ENCODE peak calls at places on chromosomes 4 and X, in four cellular contexts. One of them, this sample, is unnamed. For H3K27me3 and H3K9me3, the result is how much of the 10 kb centered on the place peaks cover.

GRCh38 chr4:11511321-11511720 is 82.6 kb upstream of the HS3ST1 start:
- DNase-seq in IMR-90: no peak
- DNase-seq in BE2C: no peak
- DNase-seq in CD8-positive, alpha-beta memory T cell: no peak
- DNase-seq in this sample: no peak

GRCh38 chr4:1819816-1820215 is 26.7 kb downstream of the FGFR3 start:
- DNase-seq in IMR-90: no peak
- DNase-seq in BE2C: no peak
- DNase-seq in CD8-positive, alpha-beta memory T cell: no peak
- DNase-seq in this sample: no peak

GRCh38 chr4:55635760-55636621 is at the start of gene NMU:
- DNase-seq in IMR-90: no peak
- DNase-seq in BE2C: peak
- DNase-seq in CD8-positive, alpha-beta memory T cell: peak
- DNase-seq in this sample: peak

GRCh38 chr4:170122252-170122651 is 32.5 kb upstream of the AADAT start:
- DNase-seq in IMR-90: no peak
- DNase-seq in BE2C: no peak
- DNase-seq in CD8-positive, alpha-beta memory T cell: no peak
- DNase-seq in this sample: no peak

GRCh38 chrX:19127649-19128168 is 5.4 kb upstream of the ADGRG2 start:
- DNase-seq in IMR-90: no peak
- DNase-seq in BE2C: no peak
- DNase-seq in CD8-positive, alpha-beta memory T cell: no peak
- DNase-seq in this sample: no peak

GRCh38 chrX:119870626-119871131 is 854 bp downstream of the RNF113A start:
- DNase-seq in IMR-90: peak
- DNase-seq in BE2C: peak
- DNase-seq in CD8-positive, alpha-beta memory T cell: peak
- DNase-seq in this sample: no peak

GRCh38 chr4:70932984-70933383 is 30.8 kb downstream of the MOB1B start:
- DNase-seq in IMR-90: no peak
- DNase-seq in BE2C: no peak
- DNase-seq in CD8-positive, alpha-beta memory T cell: no peak
- DNase-seq in this sample: no peak

GRCh38 chr4:123120473-123120872 is 198.1 kb upstream of the NUDT6 start:
- DNase-seq in IMR-90: peak
- DNase-seq in BE2C: no peak
- DNase-seq in CD8-positive, alpha-beta memory T cell: no peak
- DNase-seq in this sample: no peak

GRCh38 chr4:2251795-2252529 is 9.9 kb downstream of the MXD4 start:
- DNase-seq in IMR-90: no peak
- DNase-seq in BE2C: peak
- DNase-seq in CD8-positive, alpha-beta memory T cell: no peak
- DNase-seq in this sample: no peak

GRCh38 chr4:111136438-111136837 is 513.6 kb upstream of the PITX2 start:
- DNase-seq in IMR-90: peak
- DNase-seq in BE2C: peak
- DNase-seq in CD8-positive, alpha-beta memory T cell: no peak
- DNase-seq in this sample: no peak

GRCh38 chr4:82739292-82740190 is 59.1 kb downstream of the SCD5 start:
- DNase-seq in IMR-90: peak
- DNase-seq in BE2C: peak
- DNase-seq in CD8-positive, alpha-beta memory T cell: peak
- DNase-seq in this sample: peak

GRCh38 chr4:21948347-21949072 is at the start of gene KCNIP4:
- DNase-seq in IMR-90: no peak
- DNase-seq in BE2C: peak
- DNase-seq in CD8-positive, alpha-beta memory T cell: no peak
- DNase-seq in this sample: no peak
- H3K4me3 ChIP-seq in IMR-90: peak
- H3K4me3 ChIP-seq in BE2C: peak
- H3K4me3 ChIP-seq in CD8-positive, alpha-beta memory T cell: no peak
- H3K4me3 ChIP-seq in this sample: no peak

DNA sequence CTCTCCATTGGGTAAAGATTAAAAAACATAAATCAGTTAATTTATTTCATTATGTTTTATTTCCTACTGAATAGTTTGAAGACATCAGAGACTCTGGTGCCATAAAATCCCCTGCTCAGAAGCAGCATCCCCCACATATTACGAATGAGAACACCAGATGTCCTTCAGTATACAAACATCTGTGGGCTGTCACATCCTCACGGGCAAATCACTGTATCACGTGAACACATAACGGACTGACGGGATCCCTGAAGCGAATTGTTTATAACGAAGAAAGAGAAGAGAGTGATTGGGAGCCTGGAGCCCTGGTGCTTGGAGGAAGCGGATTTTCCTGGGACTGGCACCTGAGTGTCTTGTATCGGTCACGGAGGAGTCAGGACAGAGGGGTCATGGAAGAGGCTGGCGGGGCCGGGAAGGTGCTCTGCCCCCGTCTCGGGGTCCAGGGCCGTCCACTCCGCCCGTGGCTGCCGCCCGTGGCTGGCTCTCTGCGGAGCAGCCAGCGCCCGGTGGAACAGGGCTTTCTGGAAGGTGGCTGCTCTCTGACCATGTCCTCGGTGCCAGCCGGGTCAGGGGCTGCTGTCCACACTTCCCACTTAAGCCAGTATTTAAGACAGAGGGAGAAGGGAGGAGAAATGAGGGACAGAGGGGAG is 452.7 kb upstream of the FAT1 start:
- DNase-seq in IMR-90: peak
- DNase-seq in BE2C: peak
- DNase-seq in CD8-positive, alpha-beta memory T cell: no peak
- DNase-seq in this sample: no peak
- H3K27me3 ChIP-seq in IMR-90: under half
- H3K27me3 ChIP-seq in BE2C: under half
- H3K27me3 ChIP-seq in CD8-positive, alpha-beta memory T cell: under half
- H3K27me3 ChIP-seq in this sample: under half

GRCh38 chr4:183797445-183798248 is 107.5 kb upstream of the STOX2 start:
- DNase-seq in IMR-90: no peak
- DNase-seq in BE2C: peak
- DNase-seq in CD8-positive, alpha-beta memory T cell: no peak
- DNase-seq in this sample: no peak
- H3K9me3 ChIP-seq in IMR-90: under half
- H3K9me3 ChIP-seq in BE2C: under half
- H3K9me3 ChIP-seq in CD8-positive, alpha-beta memory T cell: under half
- H3K9me3 ChIP-seq in this sample: under half

GRCh38 chr4:165779950-165780670 is 92.9 kb upstream of the TLL1 start:
- DNase-seq in IMR-90: no peak
- DNase-seq in BE2C: no peak
- DNase-seq in CD8-positive, alpha-beta memory T cell: no peak
- DNase-seq in this sample: no peak

GRCh38 chr4:165780735-165781134 is 92.3 kb upstream of the TLL1 start:
- DNase-seq in IMR-90: no peak
- DNase-seq in BE2C: no peak
- DNase-seq in CD8-positive, alpha-beta memory T cell: no peak
- DNase-seq in this sample: no peak

GRCh38 chr4:165784672-165785071 is 88.4 kb upstream of the TLL1 start:
- DNase-seq in IMR-90: no peak
- DNase-seq in BE2C: no peak
- DNase-seq in CD8-positive, alpha-beta memory T cell: no peak
- DNase-seq in this sample: no peak

GRCh38 chr4:165785337-165785736 is 87.7 kb upstream of the TLL1 start:
- DNase-seq in IMR-90: no peak
- DNase-seq in BE2C: no peak
- DNase-seq in CD8-positive, alpha-beta memory T cell: no peak
- DNase-seq in this sample: no peak

DNA sequence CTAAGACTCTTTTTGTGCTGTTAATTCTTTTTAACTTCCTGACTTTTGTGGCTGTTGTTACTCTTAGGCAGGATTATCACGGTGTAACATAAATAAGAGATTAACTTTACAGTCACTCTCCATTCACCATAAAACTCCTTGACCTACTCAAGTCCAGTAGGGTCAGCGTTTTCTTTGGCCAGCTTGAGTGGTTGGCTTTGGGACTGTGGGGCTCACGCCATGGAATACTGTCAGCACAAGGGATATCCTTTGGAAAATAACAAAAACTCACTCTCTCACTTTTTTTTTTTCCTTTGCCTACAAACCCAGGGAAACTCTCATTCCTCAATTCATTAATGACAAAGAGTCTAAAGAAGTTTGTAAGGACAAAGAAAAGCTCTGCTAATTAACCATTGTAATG is 89.4 kb upstream of the TLL1 start:
- DNase-seq in IMR-90: no peak
- DNase-seq in BE2C: no peak
- DNase-seq in CD8-positive, alpha-beta memory T cell: no peak
- DNase-seq in this sample: no peak
- H3K4me3 ChIP-seq in IMR-90: no peak
- H3K4me3 ChIP-seq in BE2C: no peak
- H3K4me3 ChIP-seq in CD8-positive, alpha-beta memory T cell: no peak
- H3K4me3 ChIP-seq in this sample: no peak

DNA sequence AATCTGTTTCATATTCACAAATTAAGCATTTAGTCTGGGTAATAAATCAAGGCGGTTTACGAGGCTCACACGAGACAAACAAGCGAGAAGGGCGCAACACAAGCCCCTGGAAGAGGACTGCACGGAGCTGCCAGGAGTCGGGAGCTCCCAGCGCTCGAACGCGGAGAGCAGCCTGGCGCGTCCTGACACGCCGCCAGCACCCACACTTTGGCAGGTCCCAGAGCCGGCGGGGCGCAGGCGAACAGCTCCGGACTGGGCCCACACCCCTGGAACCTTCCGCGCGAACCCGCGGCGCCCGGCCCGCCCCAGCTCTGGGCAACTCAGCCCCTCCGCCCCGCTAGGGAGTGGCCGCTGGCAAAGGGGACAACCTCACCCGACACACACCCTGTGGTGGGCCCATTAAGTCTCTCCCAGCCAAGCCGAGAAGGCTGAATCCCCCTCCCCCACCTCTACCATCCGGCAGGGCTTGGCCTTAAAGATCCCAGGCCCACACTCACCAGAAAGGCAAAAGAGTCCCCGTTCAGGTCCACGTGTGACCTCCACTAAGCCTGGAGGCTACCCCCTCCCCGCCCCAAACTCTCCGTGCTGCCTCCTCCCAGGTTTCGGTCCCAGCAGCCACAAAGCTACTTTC is 47.4 kb upstream of the BCOR start:
- DNase-seq in IMR-90: no peak
- DNase-seq in BE2C: no peak
- DNase-seq in CD8-positive, alpha-beta memory T cell: no peak
- DNase-seq in this sample: no peak
- H3K27me3 ChIP-seq in IMR-90: under half
- H3K27me3 ChIP-seq in BE2C: under half
- H3K27me3 ChIP-seq in CD8-positive, alpha-beta memory T cell: under half
- H3K27me3 ChIP-seq in this sample: under half

This sample was measured in effector memory CD4-positive, alpha-beta T cell.